ENCODE peak calls at places on chromosomes 2 and 18, in seven cellular contexts. O is transverse colon, P is esophagus squamous epithelium, U is A549, K is H1, V is ovary, D is IMR-90. Q is an unnamed sample. For H3K9me3, the result is how much of the 10 kb centered on the place peaks cover.

GRCh38 chr18:22504665-22505064 is 87.0 kb upstream of the CTAGE1 start:
- DNase-seq in O (no peak), P (no peak), U (peak), K (no peak), V (no peak), D (peak), Q (no peak)

GRCh38 chr2:135845257-135845656 is 8.3 kb upstream of the LCT start:
- DNase-seq in O (no peak), P (no peak), U (no peak), K (no peak), V (no peak), D (no peak), Q (no peak)

GRCh38 chr2:198098918-198099317 is 294.5 kb downstream of the PLCL1 start:
- DNase-seq in O (no peak), P (no peak), U (no peak), K (peak), V (no peak), D (peak), Q (no peak)

GRCh38 chr2:116319935-116320334 is 1494.6 kb upstream of the DDX18 start:
- DNase-seq in O (no peak), P (no peak), U (no peak), K (no peak), V (no peak), D (no peak), Q (no peak)

GRCh38 chr2:51995293-51995692 is 963.4 kb upstream of the NRXN1 start:
- DNase-seq in O (no peak), P (no peak), U (no peak), K (no peak), V (no peak), D (peak), Q (no peak)

GRCh38 chr2:122471779-122472178 is 716.3 kb downstream of the TSN start:
- DNase-seq in O (no peak), P (no peak), U (no peak), K (no peak), V (no peak), D (no peak), Q (no peak)

GRCh38 chr2:186551323-186552050 is 38.4 kb upstream of the ITGAV start:
- DNase-seq in O (no peak), P (no peak), U (no peak), K (no peak), V (no peak), D (no peak), Q (no peak)

GRCh38 chr2:10559825-10560224 is 111.7 kb upstream of the ODC1 start:
- DNase-seq in O (no peak), P (no peak), U (no peak), K (no peak), V (no peak), D (peak), Q (no peak)

GRCh38 chr2:221969087-221969829 is 329.5 kb downstream of the PAX3 start:
- DNase-seq in O (no peak), P (no peak), U (peak), K (no peak), V (no peak), D (peak), Q (peak)

GRCh38 chr2:219149667-219150066 is 10.9 kb downstream of the NHEJ1 start:
- DNase-seq in O (no peak), P (no peak), U (no peak), K (no peak), V (no peak), D (no peak), Q (peak)

GRCh38 chr2:53569957-53570727 is 197.5 kb upstream of the CHAC2 start:
- DNase-seq in O (no peak), P (no peak), U (no peak), K (no peak), V (no peak), D (no peak), Q (no peak)

GRCh38 chr2:193103064-193103463 is 908.3 kb upstream of the TMEFF2 start:
- DNase-seq in O (no peak), P (no peak), U (peak), K (no peak), V (no peak), D (no peak), Q (no peak)

GRCh38 chr2:181072486-181072885 is 92.1 kb downstream of the UBE2E3 start:
- DNase-seq in O (no peak), P (no peak), U (no peak), K (no peak), V (no peak), D (peak), Q (no peak)

GRCh38 chr2:4674007-4674406 is 970.6 kb downstream of the DCDC2C start:
- DNase-seq in O (no peak), P (no peak), U (no peak), K (no peak), V (no peak), D (no peak), Q (no peak)

GRCh38 chr2:69017080-69017479 is 4.1 kb downstream of the ANTXR1 start:
- DNase-seq in O (no peak), P (no peak), U (no peak), K (no peak), V (no peak), D (peak), Q (no peak)

GRCh38 chr18:45617284-45617683 is 2.0 kb downstream of the SLC14A2 start:
- DNase-seq in O (peak), P (peak), U (peak), K (no peak), V (peak), D (peak), Q (peak)

GRCh38 chr18:33183136-33183535 is 257.4 kb downstream of the CCDC178 start:
- DNase-seq in O (no peak), P (no peak), U (no peak), K (no peak), V (no peak), D (no peak), Q (no peak)

GRCh38 chr2:240624950-240625621 is at the start of gene GPR35:
- DNase-seq in O (peak), P (no peak), U (no peak), K (no peak), V (peak), D (peak), Q (no peak)

GRCh38 chr2:16638941-16639340 is 26.7 kb downstream of the CYRIA start:
- DNase-seq in O (no peak), P (no peak), U (no peak), K (no peak), V (no peak), D (no peak), Q (no peak)

GRCh38 chr2:188151670-188152069 is 140.0 kb upstream of the GULP1 start:
- DNase-seq in O (no peak), P (no peak), U (no peak), K (no peak), V (no peak), D (no peak), Q (no peak)

GRCh38 chr2:9462313-9462712 is 12.0 kb upstream of the IAH1 start:
- DNase-seq in O (no peak), P (no peak), U (no peak), K (no peak), V (no peak), D (no peak), Q (no peak)

GRCh38 chr18:5787936-5788335 is 107.4 kb downstream of the TMEM200C start:
- DNase-seq in O (no peak), P (no peak), U (no peak), K (no peak), V (no peak), D (no peak), Q (no peak)

DNA sequence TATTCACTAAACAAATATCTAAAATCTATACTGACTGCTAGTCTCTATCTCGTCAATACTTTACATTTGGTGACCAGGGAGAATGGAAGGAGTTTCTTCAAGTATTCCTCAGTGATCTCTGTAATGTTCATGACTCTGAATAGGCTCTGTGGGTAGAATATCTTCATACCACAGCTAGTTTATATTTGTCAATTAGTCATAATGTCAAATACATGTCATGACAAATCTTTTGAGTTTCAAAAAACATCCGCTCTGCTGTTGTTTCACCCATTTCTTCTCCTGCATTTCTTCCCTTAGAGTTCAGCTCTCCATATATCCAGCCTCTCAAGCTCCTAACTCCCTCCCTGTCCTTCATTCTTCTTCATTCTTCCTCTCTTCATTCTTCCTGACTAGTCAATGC is 206.5 kb upstream of the FANCL start:
- DNase-seq in O (no peak), P (no peak), U (no peak), K (no peak), V (no peak), D (no peak), Q (no peak)
- H3K27ac ChIP-seq in O (no peak), P (no peak), U (no peak), K (no peak), V (no peak), D (no peak), Q (no peak)

GRCh38 chr18:11343096-11343495 is 193.7 kb upstream of the PIEZO2 start:
- DNase-seq in O (no peak), P (no peak), U (no peak), K (no peak), V (no peak), D (no peak), Q (no peak)
- H3K9me3 ChIP-seq in O (under half), P (under half), U (under half), K (under half), V (under half), D (under half), Q (under half)

GRCh38 chr2:64654993-64655666 is 1.4 kb upstream of the SERTAD2 start:
- DNase-seq in O (no peak), P (no peak), U (peak), K (no peak), V (no peak), D (no peak), Q (no peak)

GRCh38 chr2:64654063-64654811 is 524 bp upstream of the SERTAD2 start:
- DNase-seq in O (peak), P (peak), U (peak), K (peak), V (peak), D (peak), Q (peak)

GRCh38 chr2:64652231-64653173 is 1.2 kb downstream of the SERTAD2 start:
- DNase-seq in O (peak), P (no peak), U (peak), K (no peak), V (peak), D (peak), Q (peak)

GRCh38 chr2:64651590-64651989 is 2.1 kb downstream of the SERTAD2 start:
- DNase-seq in O (no peak), P (no peak), U (no peak), K (no peak), V (no peak), D (no peak), Q (no peak)

GRCh38 chr2:64653174-64654062 is at the start of gene SERTAD2:
- DNase-seq in O (peak), P (peak), U (peak), K (peak), V (peak), D (peak), Q (peak)
- TF ChIP-seq POLR2A in O (peak), P (peak), U (peak), K (peak), V (peak), D (no peak), Q (peak)

GRCh38 chr2:237316339-237316738 is 97.6 kb downstream of the COL6A3 start:
- DNase-seq in O (no peak), P (no peak), U (no peak), K (no peak), V (no peak), D (no peak), Q (no peak)
- H3K27ac ChIP-seq in O (peak), P (peak), U (no peak), K (no peak), V (peak), D (peak), Q (peak)

Q was measured in thyroid gland.